ENCODE peak calls at places on chromosome 14, in four cellular contexts. One of them, this sample, is unnamed.

GRCh38 chr14:92686763-92687427 is 61.5 kb downstream of the LGMN start:
- DNase-seq in fibroblast of pulmonary artery: peak; percentile 64
- DNase-seq in stimulated activated naive CD4-positive, alpha-beta T cell: peak; percentile 38
- DNase-seq in H9: peak; percentile 93
- DNase-seq in this sample: peak; percentile 97

GRCh38 chr14:101120636-101121398 is 217.3 kb upstream of the RTL1 start:
- DNase-seq in stimulated activated naive CD4-positive, alpha-beta T cell: no peak
- DNase-seq in fibroblast of pulmonary artery: no peak
- DNase-seq in H9: peak; percentile 24
- DNase-seq in this sample: no peak

GRCh38 chr14:35934499-35934898 is 108.4 kb downstream of the BRMS1L start:
- DNase-seq in H9: no peak
- DNase-seq in stimulated activated naive CD4-positive, alpha-beta T cell: no peak
- DNase-seq in fibroblast of pulmonary artery: no peak
- DNase-seq in this sample: no peak

GRCh38 chr14:35416108-35416750 is 11.7 kb upstream of the NFKBIA start:
- DNase-seq in H9: no peak
- DNase-seq in fibroblast of pulmonary artery: no peak
- DNase-seq in stimulated activated naive CD4-positive, alpha-beta T cell: peak; percentile 56
- DNase-seq in this sample: no peak

GRCh38 chr14:72743626-72744025 is 150.3 kb downstream of the DPF3 start:
- DNase-seq in H9: no peak
- DNase-seq in stimulated activated naive CD4-positive, alpha-beta T cell: no peak
- DNase-seq in fibroblast of pulmonary artery: peak; percentile 35
- DNase-seq in this sample: no peak

GRCh38 chr14:69592923-69593677 is 18.3 kb upstream of the SUSD6 start:
- DNase-seq in fibroblast of pulmonary artery: peak; percentile 73
- DNase-seq in stimulated activated naive CD4-positive, alpha-beta T cell: no peak
- DNase-seq in H9: no peak
- DNase-seq in this sample: no peak

GRCh38 chr14:90554341-90554740 is 157.5 kb downstream of the CALM1 start:
- DNase-seq in stimulated activated naive CD4-positive, alpha-beta T cell: no peak
- DNase-seq in H9: no peak
- DNase-seq in fibroblast of pulmonary artery: no peak
- DNase-seq in this sample: no peak

GRCh38 chr14:76924363-76925151 is 98.3 kb downstream of the LRRC74A start:
- DNase-seq in fibroblast of pulmonary artery: no peak
- DNase-seq in H9: peak; percentile 95
- DNase-seq in stimulated activated naive CD4-positive, alpha-beta T cell: peak; percentile 35
- DNase-seq in this sample: peak; percentile 66

GRCh38 chr14:49770212-49770817 is 2.4 kb downstream of the KLHDC2 start:
- DNase-seq in fibroblast of pulmonary artery: no peak
- DNase-seq in H9: no peak
- DNase-seq in stimulated activated naive CD4-positive, alpha-beta T cell: no peak
- DNase-seq in this sample: peak; percentile 62